ENCODE peak calls at places on chromosomes 3 and 15, in six cellular contexts. E is spleen, B is sigmoid colon, D is K562, W is HepG2, Q is H1. V is an unnamed sample.

GRCh38 chr15:43941555-43941954 is 114.8 kb downstream of the WDR76 start:
- DNase-seq in B (no peak), W (no peak), Q (no peak), D (no peak), E (no peak), V (peak)

GRCh38 chr15:59273266-59273665 is 66.6 kb downstream of the LDHAL6B start:
- DNase-seq in B (no peak), D (no peak), E (no peak), W (peak), Q (no peak), V (no peak)

GRCh38 chr15:69829974-69830373 is 267.7 kb downstream of the TLE3 start:
- DNase-seq in Q (no peak), W (no peak), D (no peak), E (no peak), B (no peak), V (no peak)

GRCh38 chr3:24195504-24196230 is 250.6 kb downstream of the NR1D2 start:
- DNase-seq in E (no peak), Q (no peak), B (no peak), D (no peak), W (no peak), V (no peak)

GRCh38 chr15:59232476-59232875 is 25.8 kb downstream of the LDHAL6B start:
- DNase-seq in Q (no peak), E (no peak), B (no peak), D (no peak), W (no peak), V (no peak)

GRCh38 chr3:55692958-55693558 is 206.0 kb upstream of the WNT5A start:
- DNase-seq in Q (no peak), W (no peak), E (no peak), D (no peak), B (no peak), V (no peak)

GRCh38 chr15:98344591-98344990 is 303.7 kb upstream of the IGF1R start:
- DNase-seq in W (no peak), Q (no peak), D (no peak), B (no peak), E (no peak), V (no peak)

GRCh38 chr3:126523745-126524428 is at the start of gene CHST13:
- DNase-seq in D (peak), E (peak), W (peak), B (peak), Q (peak), V (peak)

GRCh38 chr3:97821413-97821809 is 400 bp upstream of the CRYBG3 start:
- DNase-seq in E (peak), D (no peak), B (peak), W (no peak), Q (peak), V (peak)

GRCh38 chr3:135851201-135852061 is 114.1 kb upstream of the PPP2R3A start:
- DNase-seq in D (no peak), E (no peak), W (no peak), Q (no peak), B (no peak), V (no peak)

GRCh38 chr15:51093865-51094605 is 671 bp downstream of the TNFAIP8L3 start:
- DNase-seq in B (peak), W (peak), D (no peak), E (peak), Q (peak), V (peak)

GRCh38 chr3:126351086-126351770 is 6.0 kb downstream of the KLF15 start:
- DNase-seq in W (no peak), Q (no peak), D (no peak), E (peak), B (peak), V (peak)

GRCh38 chr15:36430721-36431265 is 148.6 kb upstream of the CDIN1 start:
- DNase-seq in E (no peak), Q (no peak), D (no peak), W (no peak), B (no peak), V (no peak)

GRCh38 chr3:175103298-175103697 is 244.2 kb downstream of the NAALADL2 start:
- DNase-seq in Q (no peak), B (no peak), D (no peak), E (no peak), W (no peak), V (no peak)

GRCh38 chr3:189572249-189572648 is 58.9 kb upstream of the TP63 start:
- DNase-seq in W (no peak), E (no peak), Q (no peak), B (no peak), D (no peak), V (no peak)

GRCh38 chr15:70854669-70854976 is 666 bp upstream of the LARP6 start:
- DNase-seq in W (no peak), B (no peak), E (no peak), Q (no peak), D (no peak), V (no peak)

GRCh38 chr3:86519819-86520218 is 471.1 kb downstream of the VGLL3 start:
- DNase-seq in W (no peak), B (no peak), Q (no peak), D (no peak), E (no peak), V (no peak)

GRCh38 chr3:14154895-14155432 is 23.4 kb downstream of the XPC start:
- DNase-seq in E (no peak), W (no peak), Q (no peak), D (no peak), B (no peak), V (no peak)

GRCh38 chr3:156334841-156335545 is 214.6 kb downstream of the KCNAB1 start:
- DNase-seq in D (no peak), E (no peak), Q (no peak), B (no peak), W (no peak), V (no peak)

GRCh38 chr3:42097166-42097946 is 6.2 kb downstream of the TRAK1 start:
- DNase-seq in E (no peak), Q (no peak), B (no peak), W (no peak), D (no peak), V (no peak)

GRCh38 chr15:63481105-63481810 is 23.1 kb upstream of the USP3 start:
- DNase-seq in D (no peak), Q (no peak), E (no peak), W (no peak), B (no peak), V (no peak)

GRCh38 chr15:89492111-89492641 is 4.2 kb downstream of the RHCG start:
- DNase-seq in B (peak), D (peak), W (no peak), Q (peak), E (no peak), V (no peak)

GRCh38 chr3:67176396-67176795 is 178.3 kb downstream of the KBTBD8 start:
- DNase-seq in W (no peak), Q (no peak), E (no peak), B (no peak), D (no peak), V (no peak)

GRCh38 chr3:16383864-16384263 is 118.9 kb downstream of the OXNAD1 start:
- DNase-seq in E (no peak), Q (no peak), B (no peak), W (no peak), D (no peak), V (no peak)

GRCh38 chr15:45361883-45362282 is 16.5 kb downstream of the GATM start:
- DNase-seq in Q (no peak), W (no peak), D (no peak), B (no peak), E (no peak), V (no peak)

GRCh38 chr15:30872341-30872748 is 31.4 kb upstream of the FAN1 start:
- DNase-seq in D (no peak), B (no peak), E (no peak), W (no peak), Q (no peak), V (no peak)

GRCh38 chr3:60217156-60217911 is 1033.9 kb downstream of the FHIT start:
- DNase-seq in E (no peak), W (no peak), D (peak), Q (no peak), B (no peak), V (no peak)

GRCh38 chr3:194204036-194204792 is 68.3 kb downstream of the HES1 start:
- DNase-seq in B (no peak), D (no peak), W (no peak), E (no peak), Q (peak), V (no peak)

GRCh38 chr15:88233921-88234320 is 22.6 kb downstream of the NTRK3 start:
- DNase-seq in B (no peak), D (no peak), Q (no peak), W (no peak), E (no peak), V (no peak)

GRCh38 chr15:87940763-87941162 is 315.8 kb downstream of the NTRK3 start:
- DNase-seq in Q (no peak), D (no peak), B (no peak), E (no peak), W (no peak), V (no peak)

GRCh38 chr3:22585504-22585903 is 617.6 kb upstream of the UBE2E2 start:
- DNase-seq in D (no peak), E (no peak), W (no peak), Q (no peak), B (no peak), V (no peak)

GRCh38 chr3:45515999-45516804 is 78.3 kb upstream of the LIMD1 start:
- DNase-seq in E (no peak), D (no peak), Q (no peak), B (no peak), W (no peak), V (no peak)

GRCh38 chr15:29854413-29854812 is 32.1 kb upstream of the TJP1 start:
- DNase-seq in Q (no peak), B (no peak), D (no peak), W (no peak), E (no peak), V (no peak)

GRCh38 chr3:184145120-184145524 is 10.0 kb downstream of the EIF2B5 start:
- DNase-seq in D (peak), E (peak), Q (peak), B (no peak), W (peak), V (peak)

GRCh38 chr3:161957467-161957866 is 460.9 kb downstream of the OTOL1 start:
- DNase-seq in D (no peak), B (no peak), W (no peak), Q (no peak), E (no peak), V (no peak)

GRCh38 chr15:73972984-73973682 is 19.0 kb downstream of the STOML1 start:
- DNase-seq in D (peak), B (peak), Q (peak), E (peak), W (peak), V (peak)
- H3K4me3 ChIP-seq in D (no peak), B (no peak), Q (peak), E (peak), W (peak), V (no peak)

GRCh38 chr15:84910928-84911623 is 26.6 kb downstream of the SLC28A1 start:
- DNase-seq in Q (peak), E (no peak), W (no peak), D (no peak), B (no peak), V (peak)

GRCh38 chr15:84909029-84909428 is 24.6 kb downstream of the SLC28A1 start:
- DNase-seq in E (no peak), W (no peak), D (no peak), Q (peak), B (no peak), V (no peak)

GRCh38 chr15:84909782-84910181 is 25.3 kb downstream of the SLC28A1 start:
- DNase-seq in D (no peak), B (no peak), E (no peak), Q (no peak), W (no peak), V (no peak)

GRCh38 chr15:84914351-84914750 is 29.9 kb downstream of the SLC28A1 start:
- DNase-seq in D (no peak), W (no peak), Q (no peak), B (no peak), E (no peak), V (no peak)

DNA sequence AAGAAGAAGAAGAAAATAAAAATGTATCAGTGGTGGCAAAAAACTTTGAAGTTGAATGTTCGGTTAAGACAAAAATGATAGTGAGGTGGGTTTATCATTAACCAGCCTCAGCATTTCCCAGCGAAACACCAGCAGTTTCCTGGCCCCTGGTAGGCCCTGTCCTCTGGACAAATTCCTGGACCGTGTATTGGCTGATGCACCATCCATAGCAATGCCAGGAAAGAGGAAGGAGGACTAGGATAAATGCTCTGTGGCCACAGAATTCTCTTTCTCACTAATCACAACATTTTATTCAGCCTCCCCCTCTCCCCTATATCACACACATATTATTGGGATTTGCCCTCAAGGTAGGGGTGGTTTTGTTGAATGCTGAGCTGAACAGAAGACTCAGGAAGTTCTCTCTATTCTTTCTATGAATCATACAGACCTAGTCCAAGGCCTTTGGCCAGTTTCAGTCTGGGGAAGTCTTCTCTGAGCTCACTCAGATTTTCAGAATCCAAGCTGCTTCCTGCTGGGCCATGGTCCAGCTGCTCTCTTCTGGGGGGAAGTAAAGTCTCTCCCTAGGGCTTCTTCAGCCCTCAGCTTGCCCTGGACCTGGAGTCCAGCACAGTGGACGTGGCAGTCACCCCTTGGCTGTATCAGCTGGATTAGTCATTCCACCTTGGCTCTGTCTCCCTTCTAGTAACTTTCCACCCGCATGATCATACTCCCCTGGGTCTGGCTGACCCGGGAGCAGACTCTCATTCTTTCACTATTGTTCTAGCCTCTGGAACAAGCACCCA is 27.6 kb downstream of the SLC28A1 start:
- DNase-seq in D (peak), B (peak), Q (no peak), E (no peak), W (peak), V (peak)
- TF ChIP-seq POLR2A in D (no peak), B (no peak), Q (no peak), E (no peak), W (peak), V (no peak)

GRCh38 chr3:117622130-117622841 is 912.7 kb downstream of the TUSC7 start:
- DNase-seq in Q (no peak), B (no peak), W (no peak), D (no peak), E (no peak), V (no peak)
- TF ChIP-seq POLR2AphosphoS5 in Q (no peak), B (no peak), W (no peak), D (no peak), E (no peak), V (no peak)

GRCh38 chr3:9362731-9363530 is at the start of gene THUMPD3:
- DNase-seq in E (peak), Q (peak), B (peak), D (peak), W (peak), V (peak)
- H3K4me3 ChIP-seq in E (peak), Q (peak), B (peak), D (peak), W (peak), V (peak)

GRCh38 chr3:149575213-149575961 is 82.4 kb downstream of the WWTR1 start:
- DNase-seq in Q (no peak), B (peak), E (no peak), D (no peak), W (peak), V (no peak)
- TF ChIP-seq POLR2A in Q (no peak), B (no peak), E (no peak), D (no peak), W (no peak), V (no peak)

DNA sequence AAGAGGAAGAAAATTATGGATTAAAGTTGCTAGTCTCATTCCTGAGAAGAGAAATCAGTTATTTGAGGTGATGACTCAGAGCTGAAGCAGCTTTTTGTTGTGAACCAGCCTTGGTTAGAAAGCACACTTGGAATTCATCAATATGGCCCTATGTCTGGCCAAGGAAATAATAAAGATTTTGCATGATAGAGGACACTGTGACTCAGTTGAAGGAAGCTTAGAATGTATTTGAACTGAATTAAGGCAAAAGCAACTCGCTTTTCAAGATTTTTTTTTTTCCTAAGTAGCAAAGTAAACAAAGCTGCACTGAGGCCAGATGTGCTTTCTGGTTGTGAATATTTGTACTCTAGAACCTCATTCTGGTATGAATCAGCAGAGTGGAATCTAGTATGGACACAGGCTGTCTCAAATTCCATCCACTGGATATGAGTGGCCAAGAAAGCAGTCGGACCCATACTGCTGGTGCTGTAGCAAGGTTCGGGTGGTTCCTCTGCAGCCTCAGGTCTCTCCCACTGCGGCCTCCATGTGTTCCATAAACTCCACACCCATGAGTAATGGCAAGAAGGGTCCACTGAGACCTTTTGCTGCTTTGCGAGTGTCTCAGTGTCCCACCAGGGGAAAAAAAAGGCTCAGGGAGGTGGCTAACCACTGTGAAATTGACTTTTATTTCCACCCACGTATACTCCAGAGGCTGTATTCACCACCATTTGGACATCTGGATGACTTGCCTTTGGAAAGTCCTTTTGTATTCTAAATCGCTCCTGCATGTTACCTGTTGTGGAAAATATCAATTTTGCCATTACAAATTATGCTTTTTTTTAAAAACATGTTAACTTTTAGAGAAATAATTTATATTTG is 53.1 kb downstream of the TGFBR2 start:
- DNase-seq in Q (no peak), E (no peak), W (peak), D (no peak), B (no peak), V (no peak)
- TF ChIP-seq POLR2AphosphoS5 in Q (no peak), E (no peak), W (no peak), D (no peak), B (no peak), V (peak)